ENCODE peak calls at places on chromosomes 11 and 22, in ten cellular contexts. One of them, this sample, is unnamed.

GRCh38 chr11:43833657-43834073 is 47.0 kb upstream of the ALKBH3 start:
- DNase-seq in activated CD4-positive, CD25-positive, alpha-beta regulatory T cell treated with anti-CD3 and anti-CD28 coated beads, Interleukin-2, amount 50 U/mL, for 72 hours: no peak
- DNase-seq in GM06990: no peak
- DNase-seq in activated effector memory CD4-positive, alpha-beta T cell treated with Interleukin-2 at 50 U/mL for 16 hours: no peak
- DNase-seq in activated naive CD8-positive, alpha-beta T cell treated with anti-CD3 and anti-CD28 coated beads, Interleukin-2, amount 10 ng/mL, durations not matched to agents 7 days and 5 days: no peak
- DNase-seq in fibroblast of lung: peak
- DNase-seq in upper lobe of right lung: no peak
- DNase-seq in HT1080: no peak
- DNase-seq in NCI-H1092 treated with DMSO at 0.1 percent for 48 hours: no peak
- DNase-seq in astrocyte of the cerebellum: peak
- DNase-seq in this sample: no peak

GRCh38 chr11:12245549-12245986 is 131.8 kb upstream of the PARVA start:
- DNase-seq in GM06990: no peak
- DNase-seq in activated effector memory CD4-positive, alpha-beta T cell treated with Interleukin-2 at 50 U/mL for 16 hours: no peak
- DNase-seq in NCI-H1092 treated with DMSO at 0.1 percent for 48 hours: no peak
- DNase-seq in activated naive CD8-positive, alpha-beta T cell treated with anti-CD3 and anti-CD28 coated beads, Interleukin-2, amount 10 ng/mL, durations not matched to agents 7 days and 5 days: no peak
- DNase-seq in upper lobe of right lung: no peak
- DNase-seq in astrocyte of the cerebellum: no peak
- DNase-seq in activated CD4-positive, CD25-positive, alpha-beta regulatory T cell treated with anti-CD3 and anti-CD28 coated beads, Interleukin-2, amount 50 U/mL, for 72 hours: no peak
- DNase-seq in fibroblast of lung: no peak
- DNase-seq in HT1080: no peak
- DNase-seq in this sample: no peak

GRCh38 chr22:43168416-43169309 is 17.3 kb downstream of the TSPO start:
- DNase-seq in NCI-H1092 treated with DMSO at 0.1 percent for 48 hours: no peak
- DNase-seq in HT1080: no peak
- DNase-seq in astrocyte of the cerebellum: no peak
- DNase-seq in activated CD4-positive, CD25-positive, alpha-beta regulatory T cell treated with anti-CD3 and anti-CD28 coated beads, Interleukin-2, amount 50 U/mL, for 72 hours: no peak
- DNase-seq in activated effector memory CD4-positive, alpha-beta T cell treated with Interleukin-2 at 50 U/mL for 16 hours: no peak
- DNase-seq in activated naive CD8-positive, alpha-beta T cell treated with anti-CD3 and anti-CD28 coated beads, Interleukin-2, amount 10 ng/mL, durations not matched to agents 7 days and 5 days: no peak
- DNase-seq in upper lobe of right lung: peak
- DNase-seq in fibroblast of lung: peak
- DNase-seq in GM06990: no peak
- DNase-seq in this sample: no peak

GRCh38 chr11:74311352-74311926 is at the start of gene P4HA3:
- DNase-seq in activated CD4-positive, CD25-positive, alpha-beta regulatory T cell treated with anti-CD3 and anti-CD28 coated beads, Interleukin-2, amount 50 U/mL, for 72 hours: peak
- DNase-seq in activated naive CD8-positive, alpha-beta T cell treated with anti-CD3 and anti-CD28 coated beads, Interleukin-2, amount 10 ng/mL, durations not matched to agents 7 days and 5 days: peak
- DNase-seq in activated effector memory CD4-positive, alpha-beta T cell treated with Interleukin-2 at 50 U/mL for 16 hours: peak
- DNase-seq in fibroblast of lung: peak
- DNase-seq in astrocyte of the cerebellum: no peak
- DNase-seq in GM06990: peak
- DNase-seq in upper lobe of right lung: peak
- DNase-seq in NCI-H1092 treated with DMSO at 0.1 percent for 48 hours: peak
- DNase-seq in HT1080: no peak
- DNase-seq in this sample: peak

GRCh38 chr11:72598901-72599300 is 75.3 kb downstream of the PDE2A start:
- DNase-seq in activated effector memory CD4-positive, alpha-beta T cell treated with Interleukin-2 at 50 U/mL for 16 hours: no peak
- DNase-seq in fibroblast of lung: peak
- DNase-seq in HT1080: peak
- DNase-seq in GM06990: no peak
- DNase-seq in upper lobe of right lung: no peak
- DNase-seq in NCI-H1092 treated with DMSO at 0.1 percent for 48 hours: no peak
- DNase-seq in activated CD4-positive, CD25-positive, alpha-beta regulatory T cell treated with anti-CD3 and anti-CD28 coated beads, Interleukin-2, amount 50 U/mL, for 72 hours: no peak
- DNase-seq in activated naive CD8-positive, alpha-beta T cell treated with anti-CD3 and anti-CD28 coated beads, Interleukin-2, amount 10 ng/mL, durations not matched to agents 7 days and 5 days: no peak
- DNase-seq in astrocyte of the cerebellum: no peak
- DNase-seq in this sample: peak

GRCh38 chr22:28207281-28208030 is 288.4 kb upstream of the PITPNB start:
- DNase-seq in HT1080: no peak
- DNase-seq in GM06990: no peak
- DNase-seq in fibroblast of lung: peak
- DNase-seq in activated CD4-positive, CD25-positive, alpha-beta regulatory T cell treated with anti-CD3 and anti-CD28 coated beads, Interleukin-2, amount 50 U/mL, for 72 hours: no peak
- DNase-seq in NCI-H1092 treated with DMSO at 0.1 percent for 48 hours: no peak
- DNase-seq in activated naive CD8-positive, alpha-beta T cell treated with anti-CD3 and anti-CD28 coated beads, Interleukin-2, amount 10 ng/mL, durations not matched to agents 7 days and 5 days: no peak
- DNase-seq in activated effector memory CD4-positive, alpha-beta T cell treated with Interleukin-2 at 50 U/mL for 16 hours: no peak
- DNase-seq in upper lobe of right lung: no peak
- DNase-seq in astrocyte of the cerebellum: no peak
- DNase-seq in this sample: no peak

GRCh38 chr11:26231252-26231661 is 100.7 kb upstream of the ANO3 start:
- DNase-seq in NCI-H1092 treated with DMSO at 0.1 percent for 48 hours: no peak
- DNase-seq in upper lobe of right lung: no peak
- DNase-seq in fibroblast of lung: peak
- DNase-seq in astrocyte of the cerebellum: peak
- DNase-seq in activated effector memory CD4-positive, alpha-beta T cell treated with Interleukin-2 at 50 U/mL for 16 hours: no peak
- DNase-seq in activated CD4-positive, CD25-positive, alpha-beta regulatory T cell treated with anti-CD3 and anti-CD28 coated beads, Interleukin-2, amount 50 U/mL, for 72 hours: no peak
- DNase-seq in activated naive CD8-positive, alpha-beta T cell treated with anti-CD3 and anti-CD28 coated beads, Interleukin-2, amount 10 ng/mL, durations not matched to agents 7 days and 5 days: no peak
- DNase-seq in HT1080: peak
- DNase-seq in GM06990: no peak
- DNase-seq in this sample: no peak

GRCh38 chr11:11027271-11027670 is 169.4 kb upstream of the ZBED5 start:
- DNase-seq in astrocyte of the cerebellum: peak
- DNase-seq in activated effector memory CD4-positive, alpha-beta T cell treated with Interleukin-2 at 50 U/mL for 16 hours: no peak
- DNase-seq in GM06990: no peak
- DNase-seq in NCI-H1092 treated with DMSO at 0.1 percent for 48 hours: no peak
- DNase-seq in activated CD4-positive, CD25-positive, alpha-beta regulatory T cell treated with anti-CD3 and anti-CD28 coated beads, Interleukin-2, amount 50 U/mL, for 72 hours: no peak
- DNase-seq in HT1080: peak
- DNase-seq in activated naive CD8-positive, alpha-beta T cell treated with anti-CD3 and anti-CD28 coated beads, Interleukin-2, amount 10 ng/mL, durations not matched to agents 7 days and 5 days: no peak
- DNase-seq in upper lobe of right lung: no peak
- DNase-seq in fibroblast of lung: peak
- DNase-seq in this sample: no peak

GRCh38 chr22:42439021-42439420 is 6.8 kb upstream of the NFAM1 start:
- DNase-seq in activated effector memory CD4-positive, alpha-beta T cell treated with Interleukin-2 at 50 U/mL for 16 hours: no peak
- DNase-seq in HT1080: no peak
- DNase-seq in GM06990: no peak
- DNase-seq in NCI-H1092 treated with DMSO at 0.1 percent for 48 hours: no peak
- DNase-seq in activated CD4-positive, CD25-positive, alpha-beta regulatory T cell treated with anti-CD3 and anti-CD28 coated beads, Interleukin-2, amount 50 U/mL, for 72 hours: no peak
- DNase-seq in astrocyte of the cerebellum: no peak
- DNase-seq in upper lobe of right lung: no peak
- DNase-seq in fibroblast of lung: no peak
- DNase-seq in activated naive CD8-positive, alpha-beta T cell treated with anti-CD3 and anti-CD28 coated beads, Interleukin-2, amount 10 ng/mL, durations not matched to agents 7 days and 5 days: no peak
- DNase-seq in this sample: no peak

GRCh38 chr11:133474461-133474860 is 57.8 kb downstream of the OPCML start:
- DNase-seq in NCI-H1092 treated with DMSO at 0.1 percent for 48 hours: no peak
- DNase-seq in activated CD4-positive, CD25-positive, alpha-beta regulatory T cell treated with anti-CD3 and anti-CD28 coated beads, Interleukin-2, amount 50 U/mL, for 72 hours: no peak
- DNase-seq in GM06990: no peak
- DNase-seq in upper lobe of right lung: no peak
- DNase-seq in activated effector memory CD4-positive, alpha-beta T cell treated with Interleukin-2 at 50 U/mL for 16 hours: no peak
- DNase-seq in activated naive CD8-positive, alpha-beta T cell treated with anti-CD3 and anti-CD28 coated beads, Interleukin-2, amount 10 ng/mL, durations not matched to agents 7 days and 5 days: no peak
- DNase-seq in fibroblast of lung: no peak
- DNase-seq in HT1080: no peak
- DNase-seq in astrocyte of the cerebellum: no peak
- DNase-seq in this sample: no peak